ENCODE peak calls at places on chromosomes 16 and 17, in five cellular contexts. W is left cardiac atrium; S is stimulated activated naive B cell treated with anti-CD40 and anti-IgM and Interleukin-4, amounts not matched to agents 10 μg/mL and 1 μg/mL and 100 μg/mL, for 72 hours; P is stimulated activated CD4-positive, alpha-beta T cell treated with anti-CD3 and anti-CD28 coated beads, TNF-alpha, amount 100 ng/mL, for 24 hours; Z is effector memory CD4-positive, alpha-beta T cell. H is an unnamed sample.

GRCh38 chr17:81387235-81388060 is 7.8 kb upstream of the BAHCC1 start:
- DNase-seq in P (peak), Z (no peak), W (peak), S (peak), H (peak)

GRCh38 chr16:73066321-73066926 is 18.5 kb upstream of the ZFHX3 start:
- DNase-seq in Z (no peak), P (no peak), S (no peak), W (no peak), H (no peak)

GRCh38 chr16:61128545-61129323 is 907.5 kb downstream of the CDH8 start:
- DNase-seq in Z (no peak), S (no peak), W (no peak), P (no peak), H (no peak)

GRCh38 chr16:77059441-77059840 is 131.5 kb upstream of the MON1B start:
- DNase-seq in S (no peak), Z (no peak), P (no peak), W (no peak), H (no peak)

GRCh38 chr16:85634747-85635544 is 21.8 kb downstream of the GSE1 start:
- DNase-seq in W (no peak), Z (no peak), P (no peak), S (no peak), H (no peak)

GRCh38 chr17:64128787-64129514 is 993 bp downstream of the ERN1 start:
- DNase-seq in S (no peak), W (peak), P (no peak), Z (no peak), H (no peak)

GRCh38 chr16:54208262-54208661 is 78.3 kb downstream of the IRX3 start:
- DNase-seq in W (no peak), P (no peak), S (no peak), Z (no peak), H (no peak)

GRCh38 chr16:81586421-81586820 is 141.8 kb downstream of the CMIP start:
- DNase-seq in W (no peak), S (no peak), Z (no peak), P (no peak), H (no peak)

GRCh38 chr17:75876938-75877751 is 1.2 kb downstream of the TRIM47 start:
- DNase-seq in P (peak), S (no peak), W (peak), Z (no peak), H (no peak)

GRCh38 chr17:2475056-2475455 is 36.6 kb downstream of the METTL16 start:
- DNase-seq in P (no peak), S (no peak), W (no peak), Z (no peak), H (no peak)

GRCh38 chr17:10183931-10184930 is 14.2 kb downstream of the GAS7 start:
- DNase-seq in W (no peak), S (no peak), Z (no peak), P (no peak), H (no peak)

GRCh38 chr16:30054959-30055553 is 10.5 kb upstream of the ALDOA start:
- DNase-seq in P (peak), Z (peak), W (no peak), S (no peak), H (no peak)

GRCh38 chr17:66507103-66507923 is 204.9 kb downstream of the PRKCA start:
- DNase-seq in Z (no peak), W (peak), S (no peak), P (no peak), H (no peak)

GRCh38 chr17:80585880-80586279 is 41.2 kb downstream of the RPTOR start:
- DNase-seq in P (no peak), S (no peak), W (no peak), Z (no peak), H (no peak)

GRCh38 chr17:64157669-64158180 is 27.8 kb upstream of the ERN1 start:
- DNase-seq in Z (no peak), P (no peak), W (no peak), S (no peak), H (no peak)

GRCh38 chr17:4881761-4882555 is 17.4 kb upstream of the C17orf107 start:
- DNase-seq in P (peak), S (no peak), Z (peak), W (peak), H (no peak)

GRCh38 chr16:75250809-75251279 is 580 bp downstream of the BCAR1 start:
- DNase-seq in W (peak), P (no peak), Z (no peak), S (no peak), H (no peak)

GRCh38 chr17:60158751-60159478 is 9.1 kb downstream of the CA4 start:
- DNase-seq in S (no peak), Z (no peak), P (no peak), W (no peak), H (no peak)

GRCh38 chr16:89909777-89910716 is 8.6 kb upstream of the MC1R start:
- DNase-seq in W (peak), Z (peak), P (peak), S (peak), H (no peak)

GRCh38 chr16:13289515-13289914 is 388.1 kb downstream of the SHISA9 start:
- DNase-seq in W (no peak), Z (no peak), S (no peak), P (no peak), H (no peak)

GRCh38 chr17:38751144-38751802 is 1.3 kb upstream of the PSMB3 start:
- DNase-seq in P (no peak), Z (no peak), S (no peak), W (no peak), H (no peak)

GRCh38 chr16:53429221-53429943 is 4.9 kb upstream of the RBL2 start:
- DNase-seq in S (no peak), Z (no peak), W (no peak), P (no peak), H (no peak)

GRCh38 chr16:86984286-86984685 is 332.9 kb downstream of the C16orf95 start:
- DNase-seq in Z (no peak), W (no peak), P (no peak), S (no peak), H (no peak)

GRCh38 chr17:73586153-73586906 is 57.9 kb downstream of the SDK2 start:
- DNase-seq in S (no peak), P (no peak), Z (no peak), W (no peak), H (no peak)

GRCh38 chr17:14833201-14833773 is 431.8 kb downstream of the PMP22 start:
- DNase-seq in W (no peak), P (no peak), Z (no peak), S (no peak), H (no peak)

GRCh38 chr17:72890711-72891110 is 201.8 kb downstream of the SLC39A11 start:
- DNase-seq in W (no peak), P (no peak), S (no peak), Z (no peak), H (no peak)

GRCh38 chr16:3992297-3993051 is 112.0 kb upstream of the CREBBP start:
- DNase-seq in W (no peak), Z (no peak), P (no peak), S (no peak), H (no peak)

GRCh38 chr17:82802141-82802540 is 37.7 kb downstream of the ZNF750 start:
- DNase-seq in S (no peak), P (no peak), Z (no peak), W (no peak), H (no peak)

H was measured in activated CD8-positive, alpha-beta memory T cell treated with anti-CD3 and anti-CD28 coated beads for 4 hours.